ENCODE peak calls at places on chromosomes 3 and 15, in ten cellular contexts. J is cardiac fibroblast; Z is tibial artery; D is BJ; G is uterus; P is neural progenitor cell; L is foreskin fibroblast; Q is CD8-positive, alpha-beta T cell; F is dorsolateral prefrontal cortex; S is stomach. X is an unnamed sample.

GRCh38 chr3:146308682-146309081 is 57.8 kb upstream of the PLSCR4 start:
- DNase-seq in J (peak), Z (no peak), D (peak), G (no peak), P (no peak), L (peak), Q (no peak), F (no peak), S (no peak), X (peak)

GRCh38 chr15:42344763-42345162 is 14.5 kb upstream of the CAPN3 start:
- DNase-seq in J (peak), Z (no peak), D (peak), G (no peak), P (no peak), L (peak), Q (no peak), F (no peak), S (no peak), X (peak)

GRCh38 chr15:43954181-43954621 is 127.4 kb downstream of the WDR76 start:
- DNase-seq in J (no peak), Z (no peak), D (no peak), G (no peak), P (no peak), L (peak), Q (no peak), F (no peak), S (no peak), X (no peak)

GRCh38 chr3:9226326-9226725 is 23.1 kb downstream of the SRGAP3 start:
- DNase-seq in J (peak), Z (no peak), D (no peak), G (peak), P (no peak), L (peak), Q (no peak), F (no peak), S (no peak), X (peak)

GRCh38 chr3:56484096-56484495 is 15.8 kb upstream of the ERC2 start:
- DNase-seq in J (no peak), Z (no peak), D (no peak), G (no peak), P (no peak), L (no peak), Q (no peak), F (no peak), S (no peak), X (no peak)

GRCh38 chr3:108804437-108804836 is 18.1 kb upstream of the TRAT1 start:
- DNase-seq in J (no peak), Z (no peak), D (no peak), G (no peak), P (peak), L (no peak), Q (no peak), F (no peak), S (no peak), X (peak)

GRCh38 chr3:171284308-171285075 is 175.7 kb downstream of the TNIK start:
- DNase-seq in J (peak), Z (peak), D (peak), G (peak), P (no peak), L (peak), Q (no peak), F (no peak), S (no peak), X (peak)

GRCh38 chr15:92120082-92120481 is 266.6 kb downstream of the SLCO3A1 start:
- DNase-seq in J (peak), Z (no peak), D (no peak), G (no peak), P (no peak), L (peak), Q (no peak), F (no peak), S (no peak), X (no peak)

GRCh38 chr3:54213910-54214309 is 91.6 kb downstream of the CACNA2D3 start:
- DNase-seq in J (peak), Z (no peak), D (no peak), G (no peak), P (no peak), L (no peak), Q (no peak), F (no peak), S (no peak), X (peak)

GRCh38 chr15:40418126-40418525 is 12.5 kb downstream of the IVD start:
- DNase-seq in J (no peak), Z (no peak), D (no peak), G (no peak), P (no peak), L (no peak), Q (no peak), F (no peak), S (no peak), X (no peak)

GRCh38 chr15:40420071-40420713 is 14.6 kb downstream of the IVD start:
- DNase-seq in J (peak), Z (no peak), D (no peak), G (no peak), P (no peak), L (no peak), Q (no peak), F (no peak), S (peak), X (no peak)

GRCh38 chr15:40424483-40425115 is 16.2 kb upstream of the BAHD1 start:
- DNase-seq in J (no peak), Z (no peak), D (no peak), G (no peak), P (no peak), L (no peak), Q (no peak), F (no peak), S (no peak), X (no peak)

GRCh38 chr15:40420793-40421192 is 15.2 kb downstream of the IVD start:
- DNase-seq in J (no peak), Z (no peak), D (no peak), G (no peak), P (no peak), L (no peak), Q (no peak), F (no peak), S (peak), X (no peak)

GRCh38 chr15:40421246-40422157 is 15.9 kb downstream of the IVD start:
- DNase-seq in J (peak), Z (peak), D (no peak), G (peak), P (peak), L (peak), Q (peak), F (peak), S (peak), X (peak)
- H3K4me3 ChIP-seq in J (no peak), Z (no peak), D (no peak), G (no peak), P (no peak), L (no peak), Q (no peak), F (no peak), S (no peak), X (peak)

GRCh38 chr3:32084870-32085269 is 21.6 kb upstream of the GPD1L start:
- DNase-seq in J (no peak), Z (no peak), D (no peak), G (no peak), P (no peak), L (no peak), Q (no peak), F (no peak), S (no peak), X (no peak)
- TF ChIP-seq CTCF in J (no peak), Z (no peak), D (no peak), G (no peak), P (no peak), L (no peak), Q (no peak), F (no peak), S (no peak), X (no peak)

DNA sequence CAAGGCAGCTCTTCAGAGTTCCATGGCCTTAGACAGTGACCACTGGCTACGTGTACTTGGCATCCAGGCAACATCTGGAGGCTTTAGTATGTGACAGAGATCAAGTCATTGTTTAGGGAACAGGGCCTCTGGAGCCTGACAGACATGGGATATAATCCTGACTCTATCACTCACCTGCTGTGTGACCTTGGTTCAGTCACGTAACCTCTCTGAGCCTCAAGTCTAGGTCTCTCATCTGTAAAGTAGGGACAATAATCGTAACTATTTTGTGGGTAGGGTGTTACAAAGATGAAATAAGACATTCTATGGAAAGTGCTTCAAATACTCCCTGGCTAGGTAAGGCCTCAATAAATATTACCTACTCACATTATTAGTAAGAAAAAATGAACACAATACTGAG is 114.2 kb downstream of the SMAD6 start:
- DNase-seq in J (no peak), Z (no peak), D (no peak), G (no peak), P (no peak), L (no peak), Q (no peak), F (no peak), S (no peak), X (no peak)
- H3K4me3 ChIP-seq in J (no peak), Z (no peak), D (no peak), G (no peak), P (no peak), L (no peak), Q (no peak), F (no peak), S (no peak), X (no peak)

DNA sequence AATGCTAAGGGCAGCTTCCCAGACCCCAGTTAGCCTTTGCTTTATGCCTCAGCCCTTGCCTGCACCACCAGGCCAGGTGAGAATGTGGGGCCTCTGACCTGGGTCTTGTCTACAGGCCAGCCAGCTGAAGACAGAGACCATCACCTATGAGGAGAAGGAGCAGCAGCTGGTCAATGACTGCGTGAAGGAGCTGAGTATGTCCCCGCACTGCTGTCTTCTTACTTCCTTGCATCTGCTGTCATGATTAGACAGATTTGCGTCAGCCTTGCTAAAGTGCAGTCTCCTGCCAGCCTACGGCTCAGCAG is 74.6 kb downstream of the CCK start:
- DNase-seq in J (no peak), Z (no peak), D (no peak), G (no peak), P (no peak), L (no peak), Q (no peak), F (no peak), S (no peak), X (no peak)
- TF ChIP-seq CTCF in J (no peak), Z (no peak), D (no peak), G (no peak), P (no peak), L (no peak), Q (peak), F (no peak), S (no peak), X (no peak)

GRCh38 chr3:184005981-184006507 is 11.6 kb downstream of the ABCC5 start:
- DNase-seq in J (peak), Z (peak), D (no peak), G (no peak), P (no peak), L (no peak), Q (peak), F (no peak), S (peak), X (peak)
- H3K4me3 ChIP-seq in J (no peak), Z (peak), D (no peak), G (no peak), P (no peak), L (no peak), Q (no peak), F (no peak), S (peak), X (no peak)

DNA sequence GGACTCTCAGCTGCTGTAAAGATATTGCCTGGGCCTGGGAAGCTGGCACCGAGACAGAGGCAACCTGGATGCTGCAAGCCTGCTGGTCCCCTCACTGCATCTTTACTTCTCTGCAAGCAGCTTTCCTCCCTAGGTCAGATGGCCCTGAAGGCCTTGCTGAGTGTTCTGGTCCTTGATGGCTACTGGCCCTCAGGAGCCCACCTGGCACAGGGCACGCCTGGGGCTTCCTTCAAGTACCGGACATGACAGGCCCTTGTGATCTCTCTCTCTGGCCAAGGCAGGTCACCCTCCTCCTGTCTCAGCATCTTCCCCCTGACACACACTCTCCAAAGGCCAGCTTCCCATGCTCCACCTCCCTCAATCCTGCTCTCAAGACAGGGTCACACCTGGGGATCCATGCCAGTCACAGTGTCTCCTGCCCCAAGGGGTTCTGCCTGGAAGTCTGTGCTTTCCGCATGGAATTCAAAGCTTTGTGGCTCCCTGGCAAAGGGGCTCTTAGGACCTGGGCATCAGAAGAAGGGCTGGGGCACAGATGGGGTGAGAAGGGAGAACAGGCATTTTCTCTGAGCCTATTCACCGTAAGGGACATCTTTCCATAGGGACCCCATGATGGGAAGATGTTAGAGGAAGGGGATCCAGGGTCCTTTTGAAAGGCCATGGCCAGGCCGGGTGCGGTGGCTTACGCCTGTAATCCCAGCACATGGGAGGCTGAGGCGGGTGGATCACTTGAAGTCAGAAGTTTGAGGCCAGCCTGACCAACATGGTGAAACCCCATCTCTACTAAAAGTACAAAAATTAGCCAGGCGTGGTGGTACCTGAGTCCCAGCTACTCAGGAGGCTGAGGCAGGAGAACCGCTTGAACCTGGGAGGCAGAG is 4.7 kb upstream of the PAQR5 start:
- DNase-seq in J (no peak), Z (peak), D (no peak), G (no peak), P (no peak), L (no peak), Q (no peak), F (no peak), S (no peak), X (no peak)
- TF ChIP-seq CTCF in J (no peak), Z (no peak), D (no peak), G (no peak), P (no peak), L (no peak), Q (no peak), F (no peak), S (no peak), X (no peak)